ENCODE peak calls at places on chromosomes 4 and X, in five cellular contexts. S is HepG2, J is H1, N is HCT116, L is NT2/D1. F is an unnamed sample.

GRCh38 chr4:152115794-152116193 is 355.0 kb upstream of the GATB start:
- DNase-seq in S (no peak), J (no peak), N (no peak), L (no peak), F (no peak)

GRCh38 chrX:17860179-17860780 is 818 bp downstream of the RAI2 start:
- DNase-seq in S (no peak), J (peak), N (no peak), L (no peak), F (peak)

GRCh38 chr4:15343581-15343980 is 84.3 kb upstream of the C1QTNF7 start:
- DNase-seq in S (no peak), J (no peak), N (no peak), L (no peak), F (no peak)

GRCh38 chr4:139208404-139208945 is 31.5 kb upstream of the ELF2 start:
- DNase-seq in S (peak), J (no peak), N (no peak), L (no peak), F (no peak)

GRCh38 chr4:73870260-73870659 is 1.1 kb downstream of the CXCL1 start:
- DNase-seq in S (no peak), J (no peak), N (no peak), L (no peak), F (no peak)

GRCh38 chr4:144176476-144176875 is 36.0 kb upstream of the GYPA start:
- DNase-seq in S (no peak), J (no peak), N (no peak), L (no peak), F (no peak)

GRCh38 chrX:115330498-115331138 is 41.1 kb downstream of the LUZP4 start:
- DNase-seq in S (peak), J (no peak), N (peak), L (no peak), F (peak)

GRCh38 chr4:65559270-65559669 is 111.0 kb downstream of the EPHA5 start:
- DNase-seq in S (no peak), J (peak), N (no peak), L (no peak), F (no peak)

GRCh38 chrX:6505960-6506359 is 29.0 kb downstream of the VCX3A start:
- DNase-seq in S (no peak), J (no peak), N (no peak), L (peak), F (no peak)

GRCh38 chr4:152618971-152619370 is 60.8 kb downstream of the TMEM154 start:
- DNase-seq in S (no peak), J (no peak), N (no peak), L (no peak), F (no peak)

GRCh38 chr4:152936446-152937279 is 540 bp downstream of the FHDC1 start:
- DNase-seq in S (no peak), J (peak), N (no peak), L (peak), F (peak)

GRCh38 chrX:153993079-153993478 is 20.5 kb downstream of the TMEM187 start:
- DNase-seq in S (no peak), J (no peak), N (no peak), L (no peak), F (no peak)

GRCh38 chr4:108433832-108434231 is 186.5 kb upstream of the RPL34 start:
- DNase-seq in S (no peak), J (no peak), N (no peak), L (no peak), F (no peak)

GRCh38 chrX:132594129-132594528 is 105.3 kb upstream of the MBNL3 start:
- DNase-seq in S (peak), J (no peak), N (no peak), L (no peak), F (no peak)

GRCh38 chr4:156029691-156030090 is 76.0 kb upstream of the CTSO start:
- DNase-seq in S (no peak), J (no peak), N (no peak), L (no peak), F (no peak)

GRCh38 chr4:3312362-3312761 is 19.5 kb downstream of the RGS12 start:
- DNase-seq in S (no peak), J (no peak), N (no peak), L (no peak), F (no peak)

GRCh38 chrX:20521245-20521644 is 254.5 kb upstream of the RPS6KA3 start:
- DNase-seq in S (no peak), J (no peak), N (no peak), L (no peak), F (no peak)

GRCh38 chr4:153326513-153326912 is 18.0 kb upstream of the MND1 start:
- DNase-seq in S (no peak), J (no peak), N (peak), L (no peak), F (no peak)

GRCh38 chr4:36197501-36197900 is 46.8 kb downstream of the ARAP2 start:
- DNase-seq in S (no peak), J (no peak), N (no peak), L (no peak), F (no peak)

GRCh38 chr4:162644346-162644745 is 480.5 kb upstream of the FSTL5 start:
- DNase-seq in S (no peak), J (no peak), N (no peak), L (no peak), F (no peak)

GRCh38 chrX:74514384-74514783 is 93.1 kb downstream of the SLC16A2 start:
- DNase-seq in S (peak), J (no peak), N (no peak), L (no peak), F (no peak)

GRCh38 chrX:72100824-72101351 is 30.8 kb downstream of the RTL5 start:
- DNase-seq in S (no peak), J (no peak), N (no peak), L (no peak), F (no peak)

GRCh38 chr4:152352645-152353116 is 183.2 kb downstream of the FBXW7 start:
- DNase-seq in S (peak), J (no peak), N (peak), L (peak), F (peak)

GRCh38 chrX:123155327-123155726 is 28.8 kb upstream of the GRIA3 start:
- DNase-seq in S (no peak), J (no peak), N (no peak), L (no peak), F (no peak)

GRCh38 chr4:84938316-84938715 is 28.2 kb downstream of the WDFY3 start:
- DNase-seq in S (peak), J (no peak), N (no peak), L (no peak), F (no peak)

GRCh38 chr4:11635336-11635735 is 206.6 kb upstream of the HS3ST1 start:
- DNase-seq in S (no peak), J (no peak), N (peak), L (no peak), F (no peak)

GRCh38 chr4:95106408-95106928 is 348.7 kb downstream of the BMPR1B start:
- DNase-seq in S (no peak), J (no peak), N (peak), L (no peak), F (no peak)

GRCh38 chrX:134734343-134735001 is 76.2 kb upstream of the PLAC1 start:
- DNase-seq in S (no peak), J (no peak), N (no peak), L (no peak), F (peak)

GRCh38 chr4:83328486-83328885 is 6.2 kb downstream of the HPSE start:
- DNase-seq in S (no peak), J (peak), N (no peak), L (no peak), F (no peak)

GRCh38 chr4:81631958-81632439 is 160.3 kb upstream of the RASGEF1B start:
- DNase-seq in S (peak), J (no peak), N (no peak), L (no peak), F (no peak)

GRCh38 chrX:57447856-57448255 is 144.0 kb upstream of the ZXDB start:
- DNase-seq in S (peak), J (no peak), N (no peak), L (no peak), F (no peak)

GRCh38 chr4:12729384-12729783 is 754.8 kb downstream of the RAB28 start:
- DNase-seq in S (peak), J (no peak), N (peak), L (peak), F (peak)
- TF ChIP-seq YY1 in S (no peak), J (no peak), N (no peak), L (no peak), F (no peak)

GRCh38 chr4:5018096-5018495 is 1.2 kb downstream of the CYTL1 start:
- DNase-seq in S (no peak), J (no peak), N (no peak), L (no peak), F (no peak)

GRCh38 chr4:5018603-5019002 is 655 bp downstream of the CYTL1 start:
- DNase-seq in S (no peak), J (no peak), N (no peak), L (no peak), F (peak)

GRCh38 chr4:5020341-5020740 is 1.1 kb upstream of the CYTL1 start:
- DNase-seq in S (no peak), J (no peak), N (no peak), L (no peak), F (no peak)

GRCh38 chr4:5019274-5019673 is at the start of gene CYTL1:
- DNase-seq in S (no peak), J (peak), N (no peak), L (no peak), F (peak)

GRCh38 chr4:5019796-5020195 is 538 bp upstream of the CYTL1 start:
- DNase-seq in S (no peak), J (no peak), N (no peak), L (no peak), F (peak)
- TF ChIP-seq YY1 in S (no peak), J (no peak), N (no peak), L (no peak), F (no peak)

DNA sequence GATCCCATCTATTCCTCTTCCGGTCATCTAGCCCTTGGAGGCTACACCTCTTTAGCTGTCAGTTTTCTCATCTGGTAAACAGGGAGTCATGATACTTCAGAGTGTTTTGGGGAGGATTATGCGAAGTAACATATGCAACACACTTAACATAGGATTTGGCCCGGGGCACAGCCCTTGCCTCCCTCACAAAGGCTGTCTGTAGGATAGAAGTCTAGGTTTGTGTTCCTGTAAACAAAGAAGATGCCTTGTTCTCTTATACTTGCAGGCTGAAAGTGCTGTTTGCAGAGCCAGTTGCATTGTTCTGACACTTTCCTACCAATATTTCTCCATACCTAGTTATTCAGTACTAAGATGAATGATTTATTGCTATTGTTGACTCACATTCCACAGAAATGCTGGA is 2.2 kb upstream of the APELA start:
- DNase-seq in S (no peak), J (no peak), N (no peak), L (peak), F (no peak)
- TF ChIP-seq YY1 in S (no peak), J (no peak), N (no peak), L (no peak), F (no peak)

GRCh38 chr4:55386073-55386472 is 9.7 kb upstream of the TMEM165 start:
- DNase-seq in S (peak), J (no peak), N (peak), L (no peak), F (peak)
- TF ChIP-seq YY1 in S (no peak), J (no peak), N (peak), L (no peak), F (no peak)

DNA sequence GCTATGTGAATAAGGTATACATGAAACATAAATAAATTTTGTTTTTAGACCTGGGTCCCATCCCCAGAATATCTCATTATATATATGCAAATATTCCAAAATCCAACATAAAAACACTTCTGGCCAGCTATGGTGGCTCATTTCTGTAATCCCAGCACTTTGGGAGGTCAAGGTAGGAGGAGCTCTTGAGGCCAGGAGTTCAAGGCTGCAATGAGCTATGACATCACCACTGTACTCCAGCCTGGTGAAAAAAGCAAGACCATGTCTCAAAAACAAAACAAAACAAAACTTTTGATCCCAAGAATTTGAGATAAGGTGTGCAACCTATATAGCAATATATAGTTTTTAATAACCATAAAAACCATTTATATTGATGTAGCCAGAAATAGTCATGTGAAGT is 5.4 kb upstream of the ADGRA3 start:
- DNase-seq in S (no peak), J (no peak), N (no peak), L (no peak), F (no peak)
- TF ChIP-seq YY1 in S (no peak), J (no peak), N (no peak), L (no peak), F (no peak)

DNA sequence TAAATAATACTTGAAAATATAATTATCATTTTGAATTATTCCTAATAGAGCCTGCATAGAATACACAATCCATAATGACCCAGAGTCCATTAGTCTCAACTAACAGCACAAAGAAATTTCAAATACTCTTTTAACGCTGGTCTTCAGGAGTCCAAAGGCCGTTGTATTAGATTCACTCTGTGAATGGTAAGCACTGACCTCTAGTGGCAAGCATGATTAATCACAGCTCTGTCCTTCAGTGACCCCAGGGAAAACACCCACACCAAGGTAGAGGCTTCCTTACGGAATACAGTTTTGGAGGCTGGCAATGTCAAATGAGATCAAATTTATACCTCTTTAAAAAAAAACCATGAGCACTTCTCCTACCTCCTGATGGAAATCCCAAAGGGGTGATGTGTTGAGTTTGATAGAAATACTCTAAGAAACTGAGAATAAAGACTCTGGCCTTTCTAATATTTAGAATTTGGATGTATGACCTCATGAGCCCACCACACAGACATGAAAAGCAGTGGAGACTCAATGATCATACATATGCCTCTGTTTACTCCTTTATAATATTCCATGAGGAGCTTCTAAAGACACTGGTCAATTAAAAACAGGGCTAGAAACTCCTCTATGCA is 147.2 kb upstream of the DKK2 start:
- DNase-seq in S (peak), J (no peak), N (peak), L (peak), F (peak)
- TF ChIP-seq YY1 in S (no peak), J (no peak), N (no peak), L (no peak), F (no peak)

GRCh38 chrX:46812445-46812844 is 24.4 kb upstream of the RP2 start:
- DNase-seq in S (peak), J (no peak), N (no peak), L (no peak), F (no peak)
- TF ChIP-seq YY1 in S (no peak), J (no peak), N (no peak), L (no peak), F (no peak)

GRCh38 chr4:178090640-178091411 is 648.6 kb upstream of the AGA start:
- DNase-seq in S (no peak), J (no peak), N (no peak), L (no peak), F (peak)

GRCh38 chr4:178081931-178082330 is 639.7 kb upstream of the AGA start:
- DNase-seq in S (no peak), J (no peak), N (no peak), L (no peak), F (no peak)

GRCh38 chr4:178083968-178084367 is 641.7 kb upstream of the AGA start:
- DNase-seq in S (no peak), J (no peak), N (no peak), L (no peak), F (no peak)

GRCh38 chr4:178086324-178086723 is 644.1 kb upstream of the AGA start:
- DNase-seq in S (peak), J (no peak), N (peak), L (no peak), F (no peak)
- TF ChIP-seq YY1 in S (no peak), J (no peak), N (no peak), L (no peak), F (no peak)

GRCh38 chr4:122827899-122828601 is 1.4 kb downstream of the FGF2 start:
- DNase-seq in S (peak), J (peak), N (no peak), L (peak), F (peak)

GRCh38 chr4:122827258-122827887 is 742 bp downstream of the FGF2 start:
- DNase-seq in S (no peak), J (no peak), N (no peak), L (no peak), F (peak)

GRCh38 chr4:122824616-122825015 is 2.0 kb upstream of the FGF2 start:
- DNase-seq in S (no peak), J (no peak), N (no peak), L (no peak), F (no peak)

GRCh38 chr4:122826000-122826595 is 533 bp upstream of the FGF2 start:
- DNase-seq in S (no peak), J (no peak), N (no peak), L (no peak), F (peak)

DNA sequence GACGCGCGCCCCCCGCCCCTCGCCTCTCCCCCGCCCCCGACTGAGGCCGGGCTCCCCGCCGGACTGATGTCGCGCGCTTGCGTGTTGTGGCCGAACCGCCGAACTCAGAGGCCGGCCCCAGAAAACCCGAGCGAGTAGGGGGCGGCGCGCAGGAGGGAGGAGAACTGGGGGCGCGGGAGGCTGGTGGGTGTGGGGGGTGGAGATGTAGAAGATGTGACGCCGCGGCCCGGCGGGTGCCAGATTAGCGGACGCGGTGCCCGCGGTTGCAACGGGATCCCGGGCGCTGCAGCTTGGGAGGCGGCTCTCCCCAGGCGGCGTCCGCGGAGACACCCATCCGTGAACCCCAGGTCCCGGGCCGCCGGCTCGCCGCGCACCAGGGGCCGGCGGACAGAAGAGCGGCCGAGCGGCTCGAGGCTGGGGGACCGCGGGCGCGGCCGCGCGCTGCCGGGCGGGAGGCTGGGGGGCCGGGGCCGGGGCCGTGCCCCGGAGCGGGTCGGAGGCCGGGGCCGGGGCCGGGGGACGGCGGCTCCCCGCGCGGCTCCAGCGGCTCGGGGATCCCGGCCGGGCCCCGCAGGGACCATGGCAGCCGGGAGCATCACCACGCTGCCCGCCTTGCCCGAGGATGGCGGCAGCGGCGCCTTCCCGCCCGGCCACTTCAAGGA is at the start of gene FGF2:
- DNase-seq in S (no peak), J (peak), N (no peak), L (peak), F (peak)
- TF ChIP-seq YY1 in S (no peak), J (no peak), N (no peak), L (no peak), F (no peak)

F was measured in SK-N-SH.